ENCODE peak calls at places on chromosomes 7 and 10, in four cellular contexts. P is lower lobe of right lung, F is astrocyte of the spinal cord, A is adrenal gland. E is an unnamed sample.

GRCh38 chr7:144011458-144012230 is 11.5 kb downstream of the OR6B1 start:
- DNase-seq in A (no peak), P (no peak), F (no peak), E (peak; percentile 10)

GRCh38 chr10:114491419-114491818 is 87.1 kb upstream of the AFAP1L2 start:
- DNase-seq in A (no peak), F (no peak), P (no peak), E (no peak)

GRCh38 chr10:58373446-58373834 is 11.8 kb upstream of the TFAM start:
- DNase-seq in P (no peak), F (no peak), A (no peak), E (no peak)

GRCh38 chr10:114777415-114777814 is 44.2 kb upstream of the FHIP2A start:
- DNase-seq in A (no peak), F (peak; percentile 22), P (no peak), E (no peak)

GRCh38 chr10:118106426-118106825 is 59.7 kb upstream of the RAB11FIP2 start:
- DNase-seq in F (peak; percentile 32), P (no peak), A (no peak), E (no peak)

GRCh38 chr10:125562737-125563136 is 120.2 kb downstream of the TEX36 start:
- DNase-seq in P (no peak), F (no peak), A (no peak), E (no peak)

GRCh38 chr10:129332476-129332875 is 134.6 kb upstream of the MGMT start:
- DNase-seq in P (no peak), F (no peak), A (no peak), E (no peak)

GRCh38 chr10:71981024-71981867 is 17.1 kb downstream of the CHST3 start:
- DNase-seq in P (no peak), F (peak; percentile 71), A (peak; percentile 83), E (no peak)

GRCh38 chr7:67917118-67917755 is 920.6 kb downstream of the TYW1 start:
- DNase-seq in A (no peak), P (no peak), F (no peak), E (no peak)

GRCh38 chr10:79292026-79292425 is 55.2 kb upstream of the PPIF start:
- DNase-seq in F (no peak), A (no peak), P (no peak), E (no peak)

GRCh38 chr7:100682228-100682741 is 8.7 kb downstream of the GNB2 start:
- DNase-seq in P (no peak), F (peak; percentile 53), A (peak; percentile 70), E (no peak)

GRCh38 chr7:132783824-132784223 is 207.6 kb upstream of the PLXNA4 start:
- DNase-seq in F (peak; percentile 92), P (no peak), A (no peak), E (peak; percentile 63)

GRCh38 chr7:40232242-40232929 is 97.6 kb downstream of the SUGCT start:
- DNase-seq in P (no peak), F (peak; percentile 83), A (peak; percentile 55), E (peak; percentile 21)

GRCh38 chr7:146557971-146558469 is 441.4 kb downstream of the CNTNAP2 start:
- DNase-seq in P (no peak), F (no peak), A (peak; percentile 91), E (no peak)

GRCh38 chr10:123269675-123270074 is 115.5 kb downstream of the BUB3 start:
- DNase-seq in F (no peak), A (no peak), P (no peak), E (no peak)

GRCh38 chr10:63536678-63537077 is 15.5 kb downstream of the REEP3 start:
- DNase-seq in P (no peak), A (no peak), F (no peak), E (no peak)

GRCh38 chr7:17690030-17690429 is 250.3 kb downstream of the SNX13 start:
- DNase-seq in P (no peak), F (peak; percentile 98), A (peak; percentile 55), E (peak; percentile 86)

GRCh38 chr10:48614481-48615383 is 9.9 kb upstream of the ARHGAP22 start:
- DNase-seq in A (no peak), F (peak; percentile 50), P (no peak), E (no peak)

GRCh38 chr7:102989161-102989560 is 76.4 kb downstream of the LRRC17 start:
- DNase-seq in P (no peak), A (no peak), F (no peak), E (no peak)

GRCh38 chr7:142438923-142439515 is 181.2 kb upstream of the PRSS58 start:
- DNase-seq in F (no peak), A (no peak), P (no peak), E (no peak)

GRCh38 chr7:142438235-142438922 is 180.5 kb upstream of the PRSS58 start:
- DNase-seq in A (no peak), F (peak; percentile 32), P (no peak), E (no peak)

GRCh38 chr7:142439739-142440138 is 181.9 kb upstream of the PRSS58 start:
- DNase-seq in A (no peak), F (no peak), P (no peak), E (no peak)

GRCh38 chr7:142441074-142441403 is 183.2 kb upstream of the PRSS58 start:
- DNase-seq in A (no peak), P (no peak), F (no peak), E (no peak)

DNA sequence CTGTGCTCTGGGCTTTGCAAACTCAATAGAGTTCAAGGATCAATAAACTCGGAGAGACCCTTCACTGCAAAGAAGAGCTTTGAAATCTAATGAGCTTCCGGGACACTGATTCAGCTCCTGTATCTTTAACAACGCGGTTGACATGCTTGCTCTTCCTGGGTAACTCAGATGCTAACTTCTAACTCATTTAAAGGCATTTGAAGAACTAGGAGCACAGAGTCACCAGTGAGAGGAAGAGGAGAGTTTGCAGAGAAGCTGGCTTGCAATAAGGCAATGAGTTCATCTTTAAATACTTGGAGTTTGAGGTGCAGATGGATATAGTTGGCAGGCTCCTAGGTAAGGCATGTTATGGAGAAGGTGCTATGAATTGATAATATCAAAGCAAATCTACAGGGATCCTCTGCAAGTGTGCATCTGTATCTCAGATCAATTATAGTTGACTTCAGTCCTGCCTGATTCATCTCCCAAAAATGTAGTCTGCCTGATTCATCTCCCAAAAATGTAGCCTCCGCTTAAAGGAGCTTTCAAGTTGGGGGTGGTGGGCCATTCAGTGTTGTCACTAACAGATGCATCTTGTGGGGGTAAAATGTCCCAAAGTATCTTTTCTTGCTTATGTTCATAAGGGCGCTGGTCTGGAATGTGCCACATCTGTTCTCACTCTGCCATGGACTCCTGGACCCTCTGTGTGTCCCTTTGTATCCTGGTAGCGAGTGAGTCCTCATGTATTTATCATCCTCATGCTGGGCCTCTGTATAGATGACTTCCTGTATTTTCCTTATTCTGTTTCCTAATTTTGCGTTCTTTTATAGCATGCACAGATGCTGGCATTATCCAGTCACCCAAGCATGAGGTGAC is 182.6 kb upstream of the PRSS58 start:
- DNase-seq in F (peak; percentile 85), A (no peak), P (no peak), E (peak; percentile 44)
- H3K4me3 ChIP-seq in F (no peak overlapping the region), A (no peak overlapping the region), P (no peak overlapping the region), E (no peak overlapping the region)

GRCh38 chr10:44310762-44311562 is 73.9 kb downstream of the CXCL12 start:
- DNase-seq in F (peak; percentile 75), P (peak; percentile 88), A (peak; percentile 89), E (no peak)
- TF ChIP-seq CTCF in F (peak; percentile 69), P (peak; percentile 96), A (peak; percentile 92), E (peak; percentile 91)

GRCh38 chr10:88852327-88852726 is 683 bp upstream of the ANKRD22 start:
- DNase-seq in P (no peak), A (no peak), F (no peak), E (no peak)

GRCh38 chr10:88850712-88851111 is 932 bp downstream of the ANKRD22 start:
- DNase-seq in P (no peak), F (no peak), A (no peak), E (no peak)

GRCh38 chr10:88849224-88849623 is 2.4 kb downstream of the ANKRD22 start:
- DNase-seq in A (no peak), F (peak; percentile 32), P (no peak), E (no peak)

GRCh38 chr10:88853155-88853554 is 1.5 kb upstream of the ANKRD22 start:
- DNase-seq in P (no peak), A (no peak), F (no peak), E (no peak)

DNA sequence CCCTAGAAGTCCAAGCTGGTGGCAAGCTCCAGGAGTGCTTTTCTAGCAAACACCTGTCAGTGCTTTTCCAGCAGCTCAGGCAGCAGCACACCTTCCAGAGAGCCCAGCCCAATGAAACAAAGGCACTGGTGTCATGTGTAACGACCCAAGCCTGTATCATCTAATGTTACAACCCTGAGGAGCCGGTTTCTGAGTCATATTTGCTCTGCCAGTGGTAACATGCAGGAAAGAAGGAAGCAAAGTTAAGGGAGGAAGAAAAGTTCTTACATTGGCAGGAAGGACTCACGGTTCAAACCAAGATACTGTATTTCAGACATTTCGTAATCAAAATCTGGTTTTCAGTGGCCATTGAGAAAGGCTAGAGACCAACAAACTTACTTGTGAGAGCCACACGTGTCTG is at the start of gene ANKRD22:
- DNase-seq in A (no peak), P (peak; percentile 51), F (peak; percentile 50), E (no peak)
- H3K4me3 ChIP-seq in A (no peak within 1 kb of the TSS), P (no peak within 1 kb of the TSS), F (no peak within 1 kb of the TSS), E (no peak within 1 kb of the TSS)

GRCh38 chr7:34382166-34382893 is 275.7 kb upstream of the NPSR1 start:
- DNase-seq in A (no peak), P (no peak), F (no peak), E (no peak)
- TF ChIP-seq CTCF in A (no peak), P (no peak), F (no peak), E (no peak)

E was measured in AG04449.